ENCODE peak calls at places on chromosomes 2 and 18, in six cellular contexts. S is ascending aorta, A is PC-3, E is tibial nerve, Q is bronchial epithelial cell, F is HFF-Myc. P is an unnamed sample.

GRCh38 chr2:196168181-196168580 is 3.2 kb downstream of the STK17B start:
- DNase-seq in Q (peak), E (no peak), F (no peak), S (no peak), A (peak), P (peak)

GRCh38 chr2:177604291-177605065 is 211.9 kb downstream of the AGPS start:
- DNase-seq in A (peak), Q (peak), E (no peak), F (peak), S (no peak), P (peak)

GRCh38 chr2:200453853-200454524 is 55.9 kb downstream of the KCTD18 start:
- DNase-seq in S (no peak), A (no peak), E (no peak), F (no peak), Q (no peak), P (no peak)

GRCh38 chr18:55579471-55579870 is 8.5 kb downstream of the TCF4 start:
- DNase-seq in F (no peak), E (no peak), A (no peak), Q (no peak), S (no peak), P (no peak)

GRCh38 chr2:10257500-10258147 is 45.1 kb upstream of the HPCAL1 start:
- DNase-seq in A (no peak), E (no peak), S (no peak), F (no peak), Q (no peak), P (no peak)

GRCh38 chr2:224984641-224985040 is 57.6 kb downstream of the DOCK10 start:
- DNase-seq in Q (no peak), F (no peak), E (no peak), A (no peak), S (no peak), P (no peak)

GRCh38 chr2:157363612-157364101 is 38.0 kb upstream of the ERMN start:
- DNase-seq in E (no peak), S (no peak), Q (no peak), F (no peak), A (no peak), P (peak)

GRCh38 chr2:241050624-241051577 is 51.2 kb downstream of the MTERF4 start:
- DNase-seq in Q (no peak), F (no peak), S (no peak), A (no peak), E (no peak), P (no peak)

GRCh38 chr18:79522451-79523220 is 126.9 kb downstream of the NFATC1 start:
- DNase-seq in E (no peak), A (no peak), Q (no peak), F (no peak), S (no peak), P (no peak)

GRCh38 chr2:30108851-30109250 is 38.0 kb upstream of the YPEL5 start:
- DNase-seq in A (no peak), E (no peak), S (no peak), F (no peak), Q (no peak), P (no peak)

GRCh38 chr2:196059491-196059960 is 9.1 kb downstream of the DNAH7 start:
- DNase-seq in F (no peak), S (no peak), A (no peak), Q (peak), E (no peak), P (no peak)

GRCh38 chr2:231929961-231930600 is 3.9 kb upstream of the NPPC start:
- DNase-seq in F (no peak), E (no peak), S (peak), A (no peak), Q (no peak), P (no peak)

GRCh38 chr18:14970027-14970426 is 222.1 kb downstream of the ANKRD30B start:
- DNase-seq in Q (peak), A (peak), E (no peak), F (no peak), S (no peak), P (no peak)

GRCh38 chr2:191167766-191168165 is 17.0 kb upstream of the STAT4 start:
- DNase-seq in S (no peak), A (peak), Q (peak), E (no peak), F (peak), P (no peak)

GRCh38 chr2:239351687-239352086 is 49.1 kb downstream of the HDAC4 start:
- DNase-seq in E (no peak), S (peak), Q (no peak), F (no peak), A (no peak), P (no peak)

GRCh38 chr2:70923378-70924015 is 12.2 kb upstream of the ATP6V1B1 start:
- DNase-seq in S (peak), Q (no peak), E (peak), A (peak), F (no peak), P (no peak)

GRCh38 chr2:30628341-30628740 is 178.9 kb downstream of the CAPN13 start:
- DNase-seq in Q (peak), F (no peak), S (no peak), A (no peak), E (no peak), P (no peak)

GRCh38 chr2:217402622-217403383 is 542.9 kb upstream of the TNP1 start:
- DNase-seq in S (peak), E (no peak), F (no peak), Q (peak), A (peak), P (peak)

GRCh38 chr2:33583194-33583938 is 15.7 kb downstream of the FAM98A start:
- DNase-seq in A (peak), Q (peak), S (no peak), F (no peak), E (no peak), P (no peak)

GRCh38 chr2:151855111-151855510 is 26.9 kb upstream of the ARL5A start:
- DNase-seq in F (no peak), S (no peak), Q (no peak), A (no peak), E (no peak), P (no peak)

GRCh38 chr2:185074156-185074555 is 475.8 kb downstream of the ZNF804A start:
- DNase-seq in S (no peak), E (no peak), Q (no peak), A (no peak), F (no peak), P (no peak)

GRCh38 chr2:168639501-168639900 is 162.9 kb upstream of the NOSTRIN start:
- DNase-seq in E (peak), F (peak), A (no peak), Q (peak), S (no peak), P (peak)

GRCh38 chr18:70329076-70329475 is 40.2 kb downstream of the SOCS6 start:
- DNase-seq in E (no peak), Q (no peak), S (no peak), F (no peak), A (no peak), P (no peak)

GRCh38 chr2:188244383-188244782 is 47.3 kb upstream of the GULP1 start:
- DNase-seq in Q (peak), E (no peak), S (no peak), A (peak), F (peak), P (no peak)

GRCh38 chr2:232522014-232522854 is 2.0 kb downstream of the PRSS56 start:
- DNase-seq in S (no peak), A (peak), F (no peak), Q (no peak), E (no peak), P (no peak)

GRCh38 chr2:31693882-31694281 is 113.1 kb upstream of the SRD5A2 start:
- DNase-seq in A (no peak), E (no peak), S (no peak), F (no peak), Q (no peak), P (peak)

GRCh38 chr2:214810670-214811069 is 1.2 kb upstream of the BARD1 start:
- DNase-seq in F (no peak), Q (peak), A (no peak), E (no peak), S (peak), P (peak)

GRCh38 chr2:214809751-214810564 is 475 bp upstream of the BARD1 start:
- DNase-seq in S (peak), F (peak), A (peak), E (peak), Q (peak), P (peak)

GRCh38 chr2:214808481-214808931 is 977 bp downstream of the BARD1 start:
- DNase-seq in S (no peak), A (peak), E (no peak), Q (peak), F (no peak), P (no peak)

DNA sequence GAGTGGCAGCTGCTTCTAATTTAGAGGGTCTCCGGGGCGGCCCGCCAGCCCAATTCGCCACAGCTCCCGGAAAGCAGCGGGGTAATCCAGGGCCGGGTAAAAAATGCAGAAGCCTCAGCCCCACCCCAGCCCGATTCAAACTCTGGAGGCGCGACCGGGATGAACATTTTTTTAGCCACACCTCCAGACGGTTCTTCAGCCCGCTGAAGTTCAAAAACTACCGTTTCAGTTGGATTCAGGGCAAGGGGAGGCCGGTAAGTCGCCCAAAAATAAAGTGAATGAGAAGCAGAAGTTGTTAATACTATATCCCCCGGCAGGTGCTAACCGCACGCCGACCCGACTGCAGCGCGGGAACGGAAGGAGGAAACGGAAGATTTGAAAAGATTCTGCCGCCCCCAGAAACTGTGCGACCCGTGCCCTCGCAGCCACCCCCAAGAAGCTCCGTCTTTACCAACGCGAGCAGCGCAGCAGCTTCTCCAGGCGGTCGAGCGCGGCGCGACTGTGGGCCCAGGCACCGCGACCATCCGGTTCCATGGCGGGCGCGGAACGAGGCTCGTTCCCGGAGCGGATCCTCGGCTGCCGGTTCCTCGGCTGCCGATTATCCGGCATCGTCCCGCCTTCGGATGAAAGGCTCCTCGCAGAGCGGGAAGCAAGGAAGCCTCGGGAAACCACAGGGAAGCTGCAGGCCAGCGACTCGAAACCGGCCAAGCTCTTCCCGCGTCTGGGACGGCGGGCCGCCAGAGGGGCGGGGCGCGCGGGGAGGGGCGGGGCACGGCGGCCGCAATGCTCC is at the start of gene BARD1:
- DNase-seq in Q (peak), A (peak), F (peak), S (peak), E (peak), P (peak)
- TF ChIP-seq CTCF in Q (no peak), A (no peak), F (no peak), S (no peak), E (no peak), P (no peak)

DNA sequence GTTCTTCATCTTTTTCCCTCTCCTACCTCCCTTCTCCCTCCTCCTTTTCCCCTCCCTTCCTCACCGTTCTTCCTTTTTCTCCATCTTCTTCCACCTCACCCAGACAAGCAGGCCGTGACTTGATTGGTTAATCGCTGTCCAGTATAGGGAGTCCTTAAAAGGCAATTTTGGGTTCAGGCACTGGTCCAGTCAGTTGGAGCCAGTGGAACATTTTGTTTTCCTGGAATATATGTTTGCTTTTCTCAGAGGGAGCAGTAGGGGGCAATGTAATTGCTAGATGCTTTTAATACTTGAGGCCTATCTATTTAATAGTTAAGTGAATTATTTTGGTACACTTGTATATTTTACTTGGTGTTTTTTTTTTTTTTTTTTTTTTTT is 15.0 kb downstream of the ELAC1 start:
- DNase-seq in S (no peak), Q (no peak), A (no peak), F (no peak), E (no peak), P (no peak)
- TF ChIP-seq CTCF in S (no peak), Q (no peak), A (no peak), F (peak), E (no peak), P (peak)

DNA sequence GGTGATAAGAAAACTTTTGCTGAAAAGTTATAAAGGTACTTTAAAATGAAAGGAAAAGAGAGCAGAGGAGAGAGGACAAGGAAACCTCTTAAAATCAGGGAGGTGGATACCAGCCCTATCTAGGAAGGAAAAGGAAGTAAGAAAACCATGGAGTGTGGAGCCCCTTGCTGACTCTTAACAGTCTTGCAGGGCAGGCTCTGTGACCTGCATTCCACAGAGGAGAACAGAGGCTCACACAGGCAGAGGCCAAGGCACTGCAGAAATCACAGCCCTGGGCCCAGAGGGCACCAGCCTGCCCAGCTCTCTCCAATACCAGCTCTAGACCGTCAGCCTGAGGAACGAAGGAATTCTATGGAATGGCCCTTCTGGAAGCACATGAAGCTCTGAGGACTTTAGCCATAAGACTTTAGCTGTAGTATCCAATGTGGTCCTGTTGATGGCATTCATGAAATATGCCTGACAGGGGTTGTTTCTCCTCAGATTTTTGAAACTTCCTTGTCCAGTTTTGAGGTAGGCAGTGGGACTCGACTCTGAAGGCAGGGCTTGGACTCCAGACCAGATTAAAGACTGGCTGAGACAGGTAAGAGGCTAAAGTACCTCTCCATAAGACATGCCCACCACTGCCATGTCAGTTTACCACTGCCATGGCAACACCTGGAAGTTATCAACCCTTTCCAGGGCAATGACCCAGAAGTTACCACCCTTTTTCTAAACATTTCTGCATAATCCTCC is 216.3 kb downstream of the ANAPC1 start:
- DNase-seq in E (no peak), F (no peak), Q (peak), S (peak), A (peak), P (peak)
- TF ChIP-seq CTCF in E (peak), F (peak), Q (peak), S (peak), A (peak), P (peak)

GRCh38 chr2:54047658-54048057 is 67.8 kb upstream of the ACYP2 start:
- DNase-seq in A (no peak), F (no peak), Q (no peak), S (no peak), E (no peak), P (no peak)

GRCh38 chr2:54047076-54047475 is 68.3 kb upstream of the ACYP2 start:
- DNase-seq in E (no peak), Q (peak), F (no peak), S (no peak), A (no peak), P (no peak)

GRCh38 chr2:54050445-54050844 is 65.0 kb upstream of the ACYP2 start:
- DNase-seq in F (no peak), E (no peak), S (no peak), Q (no peak), A (no peak), P (no peak)

GRCh38 chr2:54052825-54053718 is 62.3 kb upstream of the ACYP2 start:
- DNase-seq in S (no peak), Q (peak), E (no peak), F (no peak), A (peak), P (peak)

GRCh38 chr2:54048117-54048785 is 67.2 kb upstream of the ACYP2 start:
- DNase-seq in A (no peak), S (no peak), F (no peak), Q (no peak), E (no peak), P (no peak)
- TF ChIP-seq CTCF in A (no peak), S (no peak), F (no peak), Q (no peak), E (no peak), P (peak)

GRCh38 chr18:74806700-74807416 is 209.2 kb downstream of the ZNF407 start:
- DNase-seq in F (peak), S (no peak), A (peak), Q (peak), E (no peak), P (peak)

GRCh38 chr18:74803769-74804168 is 206.1 kb downstream of the ZNF407 start:
- DNase-seq in S (no peak), Q (no peak), E (no peak), A (no peak), F (no peak), P (no peak)

GRCh38 chr18:74803117-74803516 is 205.4 kb downstream of the ZNF407 start:
- DNase-seq in A (no peak), F (no peak), E (no peak), Q (no peak), S (no peak), P (no peak)

GRCh38 chr18:74804677-74805076 is 207.0 kb downstream of the ZNF407 start:
- DNase-seq in E (no peak), F (no peak), S (no peak), A (no peak), Q (peak), P (no peak)

GRCh38 chr18:74806073-74806472 is 208.4 kb downstream of the ZNF407 start:
- DNase-seq in E (no peak), S (no peak), Q (peak), A (peak), F (no peak), P (peak)
- TF ChIP-seq CTCF in E (no peak), S (no peak), Q (no peak), A (no peak), F (no peak), P (no peak)

GRCh38 chr2:7394195-7394594 is 477.0 kb downstream of the RNF144A start:
- DNase-seq in F (no peak), S (no peak), Q (no peak), A (no peak), E (no peak), P (no peak)
- TF ChIP-seq CTCF in F (no peak), S (no peak), Q (no peak), A (peak), E (no peak), P (no peak)

DNA sequence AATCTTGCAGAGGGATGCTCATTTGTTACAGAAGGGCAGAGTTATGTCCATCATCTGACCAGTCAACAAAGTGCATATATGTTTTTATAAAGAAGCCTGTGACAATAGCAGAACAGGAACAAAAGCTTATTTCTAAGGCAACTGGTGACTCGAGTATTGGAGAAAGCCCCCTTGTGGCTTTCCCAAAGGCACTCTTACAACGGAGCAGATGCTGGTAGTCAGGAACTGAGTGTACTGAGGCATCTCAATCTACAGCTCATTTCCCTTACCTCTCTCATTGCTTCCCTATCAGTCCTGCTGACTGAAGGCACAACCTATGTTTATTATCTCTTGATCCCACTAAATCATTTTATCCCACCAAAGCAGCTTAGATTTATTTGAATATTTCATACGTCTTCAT is 557.1 kb upstream of the CHAC2 start:
- DNase-seq in Q (no peak), F (no peak), A (peak), E (no peak), S (no peak), P (no peak)
- TF ChIP-seq CTCF in Q (no peak), F (peak), A (peak), E (no peak), S (no peak), P (peak)

GRCh38 chr2:204917089-204917701 is 371.9 kb downstream of the PARD3B start:
- DNase-seq in S (no peak), A (no peak), E (no peak), Q (no peak), F (no peak), P (no peak)
- TF ChIP-seq CTCF in S (no peak), A (no peak), E (no peak), Q (no peak), F (no peak), P (no peak)

GRCh38 chr2:165568361-165568760 is 98.9 kb downstream of the CSRNP3 start:
- DNase-seq in E (no peak), Q (no peak), F (no peak), A (no peak), S (no peak), P (no peak)

GRCh38 chr2:165562235-165562634 is 92.7 kb downstream of the CSRNP3 start:
- DNase-seq in A (no peak), F (no peak), Q (no peak), E (no peak), S (no peak), P (no peak)

GRCh38 chr2:165560377-165560988 is 91.0 kb downstream of the CSRNP3 start:
- DNase-seq in Q (no peak), A (no peak), E (no peak), F (no peak), S (no peak), P (no peak)

GRCh38 chr2:165558832-165559231 is 89.3 kb downstream of the CSRNP3 start:
- DNase-seq in S (no peak), Q (peak), F (no peak), A (peak), E (no peak), P (no peak)

GRCh38 chr2:165563468-165564225 is 94.1 kb downstream of the CSRNP3 start:
- DNase-seq in F (no peak), A (peak), E (no peak), S (no peak), Q (no peak), P (no peak)
- TF ChIP-seq CTCF in F (peak), A (peak), E (no peak), S (no peak), Q (peak), P (peak)

DNA sequence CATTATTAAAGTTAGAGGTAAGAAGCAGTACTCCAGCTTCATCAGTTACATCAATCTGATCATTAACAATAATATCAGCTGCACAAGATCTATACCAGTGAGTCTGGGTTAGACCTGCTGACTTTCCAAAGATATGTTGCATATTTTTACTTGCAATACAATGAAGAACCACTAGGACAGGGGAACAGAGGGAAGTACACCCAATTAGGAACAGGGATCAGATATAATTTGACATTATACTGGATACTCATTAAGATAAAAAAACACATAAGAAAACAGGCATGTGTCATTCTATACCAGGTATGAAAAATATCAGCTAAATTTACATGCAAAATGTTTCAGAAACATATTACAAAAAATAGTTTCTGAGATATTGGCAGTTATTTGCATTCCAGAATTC is 995.1 kb upstream of the DDX18 start:
- DNase-seq in S (no peak), A (no peak), F (no peak), E (no peak), Q (no peak), P (no peak)
- TF ChIP-seq CTCF in S (no peak), A (peak), F (no peak), E (no peak), Q (no peak), P (no peak)